ENCODE peak calls at places on chromosome X, in four cellular contexts. F, K, O and X are unnamed samples.

GRCh38 chrX:112211459-112211858 is 128.9 kb upstream of the TRPC5 start:
- DNase-seq in F (no peak), K (no peak), O (no peak), X (peak)

GRCh38 chrX:30735839-30736238 is 82.6 kb downstream of the GK start:
- DNase-seq in F (no peak), K (no peak), O (peak), X (peak)

GRCh38 chrX:153668423-153669173 is 5.0 kb downstream of the PNCK start:
- DNase-seq in F (no peak), K (no peak), O (no peak), X (no peak)

GRCh38 chrX:112147206-112147605 is 64.6 kb upstream of the TRPC5 start:
- DNase-seq in F (no peak), K (no peak), O (no peak), X (no peak)

GRCh38 chrX:40449396-40449795 is 131.4 kb upstream of the ATP6AP2 start:
- DNase-seq in F (no peak), K (no peak), O (no peak), X (peak)

GRCh38 chrX:149129767-149130166 is 375.3 kb downstream of the IDS start:
- DNase-seq in F (no peak), K (no peak), O (no peak), X (no peak)

GRCh38 chrX:13005671-13006473 is 31.0 kb downstream of the TMSB4X start:
- DNase-seq in F (no peak), K (no peak), O (no peak), X (no peak)

GRCh38 chrX:19776753-19777152 is 110.6 kb downstream of the SH3KBP1 start:
- DNase-seq in F (no peak), K (no peak), O (no peak), X (no peak)

GRCh38 chrX:109393859-109394258 is 88.0 kb downstream of the GUCY2F start:
- DNase-seq in F (no peak), K (no peak), O (no peak), X (no peak)

GRCh38 chrX:15373986-15374385 is 10.2 kb downstream of the VEGFD start:
- DNase-seq in F (no peak), K (no peak), O (no peak), X (no peak)

GRCh38 chrX:13001961-13002671 is 27.2 kb downstream of the TMSB4X start:
- DNase-seq in F (no peak), K (no peak), O (no peak), X (peak)

GRCh38 chrX:38212246-38212645 is 8.4 kb downstream of the SRPX start:
- DNase-seq in F (no peak), K (no peak), O (no peak), X (no peak)

GRCh38 chrX:40996886-40997530 is 88.2 kb upstream of the USP9X start:
- DNase-seq in F (no peak), K (no peak), O (no peak), X (no peak)

GRCh38 chrX:129590596-129590995 is 50.5 kb downstream of the OCRL start:
- DNase-seq in F (no peak), K (no peak), O (no peak), X (no peak)

GRCh38 chrX:72273718-72274117 is 3.3 kb downstream of the RPS4X start:
- DNase-seq in F (no peak), K (no peak), O (no peak), X (no peak)

GRCh38 chrX:142999209-142999720 is 26.5 kb upstream of the SPANXN4 start:
- DNase-seq in F (no peak), K (no peak), O (no peak), X (no peak)